ENCODE peak calls at places on chromosome 19, in ten cellular contexts. K, M, N, Y, E, I, X, J, V and D are unnamed samples.

GRCh38 chr19:7871280-7871529 is 3.0 kb downstream of the PRR36 start:
- DNase-seq in K (no peak), M (no peak), N (no peak), Y (no peak), E (no peak), I (no peak), X (no peak), J (no peak), V (no peak), D (no peak)

GRCh38 chr19:58054792-58055482 is 4.1 kb upstream of the ZNF135 start:
- DNase-seq in K (no peak), M (peak; percentile 40), N (no peak), Y (no peak), E (peak; percentile 56), I (no peak), X (peak; percentile 34), J (no peak), V (no peak), D (peak; percentile 57)

GRCh38 chr19:32570081-32570785 is 10.8 kb upstream of the PDCD5 start:
- DNase-seq in K (peak; percentile 36), M (peak; percentile 38), N (peak; percentile 49), Y (peak; percentile 74), E (no peak), I (no peak), X (peak; percentile 50), J (peak; percentile 24), V (peak; percentile 50), D (peak; percentile 7)

GRCh38 chr19:53621885-53622710 is 9.7 kb upstream of the DPRX start:
- DNase-seq in K (no peak), M (no peak), N (no peak), Y (no peak), E (no peak), I (no peak), X (no peak), J (no peak), V (no peak), D (no peak)

GRCh38 chr19:35789195-35789977 is 14.0 kb downstream of the ARHGAP33 start:
- DNase-seq in K (no peak), M (no peak), N (no peak), Y (no peak), E (no peak), I (no peak), X (no peak), J (no peak), V (no peak), D (no peak)

GRCh38 chr19:54461201-54462071 is 2.1 kb downstream of the LENG9 start:
- DNase-seq in K (no peak), M (no peak), N (no peak), Y (peak; percentile 45), E (no peak), I (peak; percentile 67), X (no peak), J (no peak), V (no peak), D (no peak)

GRCh38 chr19:30718728-30719127 is 346.5 kb downstream of the ZNF536 start:
- DNase-seq in K (no peak), M (no peak), N (no peak), Y (peak; percentile 10), E (no peak), I (no peak), X (no peak), J (no peak), V (peak; percentile 43), D (no peak)

GRCh38 chr19:48807590-48808308 is 3.1 kb downstream of the BCAT2 start:
- DNase-seq in K (no peak), M (no peak), N (no peak), Y (no peak), E (no peak), I (no peak), X (no peak), J (no peak), V (no peak), D (no peak)

GRCh38 chr19:9309139-9309973 is at the start of gene ZNF699:
- DNase-seq in K (peak; percentile 95), M (peak; percentile 99), N (peak; percentile 97), Y (peak; percentile 99), E (peak; percentile 98), I (peak; percentile 99), X (peak; percentile 99), J (peak; percentile 99), V (peak; percentile 98), D (peak; percentile 96)

GRCh38 chr19:9308091-9308490 is 1.5 kb downstream of the ZNF699 start:
- DNase-seq in K (no peak), M (no peak), N (no peak), Y (no peak), E (no peak), I (no peak), X (no peak), J (no peak), V (no peak), D (no peak)

GRCh38 chr19:9309974-9310446 is 372 bp upstream of the ZNF699 start:
- DNase-seq in K (peak; percentile 87), M (peak; percentile 95), N (no peak), Y (peak; percentile 96), E (peak; percentile 90), I (peak; percentile 95), X (peak; percentile 96), J (peak; percentile 93), V (peak; percentile 92), D (peak; percentile 83)

DNA sequence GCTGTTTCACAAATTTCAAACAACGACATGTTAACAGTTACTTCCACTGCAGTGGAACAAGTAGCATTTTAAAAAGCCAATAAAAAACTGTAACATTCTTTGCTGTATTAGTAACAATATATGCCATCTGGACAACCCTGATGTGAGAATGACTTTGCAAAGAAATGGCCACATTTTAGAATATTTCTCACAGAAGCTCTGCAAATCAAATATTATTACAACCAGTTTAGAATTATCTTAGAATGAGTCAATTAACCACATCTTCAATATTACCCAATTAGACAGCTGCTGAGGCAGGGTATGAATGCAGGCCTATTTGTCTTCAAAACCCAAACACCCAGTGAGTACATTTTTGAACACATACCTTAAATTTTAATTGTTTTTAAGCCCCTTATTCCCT is 3.2 kb downstream of the ZNF699 start:
- DNase-seq in K (no peak), M (no peak), N (no peak), Y (no peak), E (no peak), I (no peak), X (no peak), J (no peak), V (no peak), D (no peak)
- H3K27ac ChIP-seq in K (no peak overlapping the region), M (no peak overlapping the region), N (no peak overlapping the region), Y (no peak overlapping the region), E (no peak overlapping the region), I (no peak overlapping the region), X (no peak overlapping the region), J (no peak overlapping the region), V (no peak overlapping the region), D (no peak overlapping the region)

DNA sequence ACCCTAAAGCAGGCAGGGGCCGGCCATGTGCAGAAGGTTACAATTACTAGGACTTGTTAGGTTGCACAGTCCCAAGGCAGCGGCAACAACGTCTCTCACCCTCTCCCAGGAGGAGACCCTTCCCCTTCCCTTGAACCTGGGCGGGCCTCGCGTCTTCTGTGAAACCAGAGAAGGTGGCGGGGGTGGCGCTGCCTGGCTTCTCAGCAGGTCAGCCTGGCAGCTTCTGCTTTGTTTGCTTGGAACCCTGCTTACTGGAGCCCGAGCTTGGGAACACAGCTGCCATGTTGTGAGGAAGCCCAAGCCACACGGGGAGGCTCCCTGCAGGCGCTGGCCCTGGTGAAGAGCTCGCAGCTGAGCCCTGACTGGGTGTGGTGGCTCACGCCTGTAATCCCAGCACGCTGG is 15.5 kb downstream of the MKNK2 start:
- DNase-seq in K (no peak), M (peak; percentile 16), N (no peak), Y (no peak), E (no peak), I (no peak), X (no peak), J (no peak), V (peak; percentile 21), D (no peak)
- H3K27ac ChIP-seq in K (peak overlapping the region; percentile 98), M (no peak overlapping the region), N (no peak overlapping the region), Y (no peak overlapping the region), E (no peak overlapping the region), I (no peak overlapping the region), X (no peak overlapping the region), J (no peak overlapping the region), V (no peak overlapping the region), D (no peak overlapping the region)

GRCh38 chr19:15279326-15279904 is 47.2 kb upstream of the EPHX3 start:
- DNase-seq in K (no peak), M (no peak), N (no peak), Y (no peak), E (no peak), I (no peak), X (no peak), J (no peak), V (no peak), D (no peak)
- H3K27ac ChIP-seq in K (no peak overlapping the region), M (no peak overlapping the region), N (no peak overlapping the region), Y (peak overlapping the region; percentile 32), E (no peak overlapping the region), I (peak overlapping the region; percentile 63), X (peak overlapping the region; percentile 75), J (peak overlapping the region; percentile 34), V (no peak overlapping the region), D (no peak overlapping the region)

GRCh38 chr19:4870025-4870700 is 2.7 kb upstream of the PLIN3 start:
- DNase-seq in K (no peak), M (peak; percentile 62), N (no peak), Y (peak; percentile 62), E (peak; percentile 30), I (no peak), X (peak; percentile 24), J (no peak), V (peak; percentile 91), D (no peak)

GRCh38 chr19:4871711-4872110 is 4.2 kb upstream of the PLIN3 start:
- DNase-seq in K (no peak), M (no peak), N (no peak), Y (no peak), E (no peak), I (no peak), X (no peak), J (no peak), V (no peak), D (no peak)

GRCh38 chr19:4866595-4867424 is 657 bp downstream of the PLIN3 start:
- DNase-seq in K (peak; percentile 66), M (peak; percentile 70), N (peak; percentile 21), Y (peak; percentile 34), E (peak; percentile 63), I (peak; percentile 84), X (peak; percentile 61), J (peak; percentile 78), V (peak; percentile 63), D (no peak)

GRCh38 chr19:4868286-4868834 is 893 bp upstream of the PLIN3 start:
- DNase-seq in K (no peak), M (no peak), N (no peak), Y (no peak), E (no peak), I (no peak), X (no peak), J (no peak), V (no peak), D (no peak)

DNA sequence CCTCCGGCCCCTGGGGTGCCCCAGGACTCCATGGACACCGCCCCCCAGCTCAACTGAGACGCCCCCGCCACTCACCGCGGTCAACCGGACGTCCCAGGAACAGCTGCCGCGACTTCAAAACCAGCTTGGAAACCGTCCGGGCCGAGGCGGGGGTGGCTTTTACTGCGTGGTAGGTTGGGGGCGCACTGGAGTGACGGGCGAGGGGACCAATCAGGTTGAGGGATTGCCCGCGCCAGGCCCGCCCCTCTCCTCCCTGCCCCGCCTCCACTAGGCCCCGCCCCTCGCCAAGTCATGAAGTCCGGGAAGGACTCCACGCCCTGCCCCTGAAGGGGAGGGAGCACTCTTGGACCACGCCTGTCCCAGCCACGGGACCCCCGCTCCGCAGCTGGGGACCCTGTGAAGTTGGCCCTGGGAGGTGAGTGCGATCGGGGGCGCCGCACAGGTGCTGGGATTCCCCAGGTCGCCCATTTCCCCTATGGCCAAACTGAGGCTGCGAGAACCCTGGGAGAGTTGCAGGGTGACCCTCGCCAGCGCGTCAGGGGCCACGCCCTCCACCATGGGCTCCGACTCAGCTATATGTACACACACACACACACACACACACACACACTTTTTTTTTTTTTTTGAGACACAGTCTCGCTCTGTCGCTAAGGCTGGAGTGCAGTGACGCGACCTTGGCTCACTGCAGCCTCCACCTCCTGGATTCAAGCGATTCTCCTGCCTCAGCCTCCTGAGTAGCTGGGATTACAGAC is at the start of gene PLIN3:
- DNase-seq in K (peak; percentile 98), M (peak; percentile 97), N (peak; percentile 75), Y (peak; percentile 93), E (peak; percentile 98), I (peak; percentile 98), X (peak; percentile 98), J (peak; percentile 97), V (peak; percentile 98), D (peak; percentile 92)
- H3K27ac ChIP-seq in K (peak within 1 kb of the TSS; percentile 79), M (peak within 1 kb of the TSS; percentile 79), N (peak within 1 kb of the TSS; percentile 69), Y (peak within 1 kb of the TSS; percentile 67), E (peak within 1 kb of the TSS; percentile 87), I (peak within 1 kb of the TSS; percentile 86), X (peak within 1 kb of the TSS; percentile 69), J (peak within 1 kb of the TSS; percentile 77), V (peak within 1 kb of the TSS; percentile 21), D (peak within 1 kb of the TSS; percentile 78)